ENCODE peak calls at places on chromosome 12, in seven cellular contexts. A, O, K, P, Y, V and T are unnamed samples.
A peak's percentile ranks its signal among the peaks of the same experiment; 100 is the strongest.

GRCh38 chr12:64610092-64610659 is at the start of gene RASSF3:
- DNase-seq in A (no peak), O (peak; percentile 70), K (peak; percentile 72), P (peak; percentile 80), Y (peak; percentile 68), V (peak; percentile 59), T (peak; percentile 66)

GRCh38 chr12:118237908-118238307 is 102.0 kb downstream of the PEBP1 start:
- DNase-seq in A (no peak), O (peak; percentile 22), K (peak; percentile 45), P (peak; percentile 52), Y (no peak), V (peak; percentile 6), T (no peak)

GRCh38 chr12:131407221-131408035 is 303.5 kb upstream of the SFSWAP start:
- DNase-seq in A (no peak), O (no peak), K (no peak), P (no peak), Y (no peak), V (no peak), T (no peak)

GRCh38 chr12:21065845-21066244 is 65.1 kb upstream of the SLCO1B1 start:
- DNase-seq in A (no peak), O (peak; percentile 35), K (peak; percentile 33), P (peak; percentile 3), Y (no peak), V (no peak), T (no peak)

GRCh38 chr12:118015944-118016343 is 559 bp upstream of the RFC5 start:
- DNase-seq in A (no peak), O (no peak), K (no peak), P (no peak), Y (no peak), V (peak; percentile 6), T (no peak)

GRCh38 chr12:2034633-2035420 is 18.0 kb upstream of the CACNA1C start:
- DNase-seq in A (peak; percentile 67), O (peak; percentile 76), K (peak; percentile 62), P (peak; percentile 76), Y (peak; percentile 70), V (peak; percentile 94), T (peak; percentile 57)

GRCh38 chr12:105235299-105235746 is 651 bp downstream of the APPL2 start:
- DNase-seq in A (no peak), O (peak; percentile 24), K (peak; percentile 41), P (peak; percentile 47), Y (no peak), V (no peak), T (no peak)

GRCh38 chr12:88417531-88417930 is 162.7 kb downstream of the KITLG start:
- DNase-seq in A (no peak), O (no peak), K (no peak), P (no peak), Y (no peak), V (no peak), T (no peak)

GRCh38 chr12:113115455-113116126 is 20.0 kb downstream of the RASAL1 start:
- DNase-seq in A (no peak), O (no peak), K (no peak), P (no peak), Y (no peak), V (no peak), T (no peak)

GRCh38 chr12:126926023-126926600 is 1340.9 kb upstream of the TMEM132C start:
- DNase-seq in A (no peak), O (no peak), K (no peak), P (no peak), Y (no peak), V (no peak), T (no peak)

GRCh38 chr12:101051151-101051550 is 158.9 kb downstream of the SLC5A8 start:
- DNase-seq in A (no peak), O (no peak), K (peak; percentile 20), P (no peak), Y (no peak), V (peak; percentile 21), T (no peak)

GRCh38 chr12:32272465-32272864 is 126.9 kb upstream of the FGD4 start:
- DNase-seq in A (no peak), O (no peak), K (no peak), P (no peak), Y (no peak), V (no peak), T (no peak)

GRCh38 chr12:30959110-30959710 is 32.7 kb downstream of the TSPAN11 start:
- DNase-seq in A (no peak), O (no peak), K (no peak), P (no peak), Y (no peak), V (no peak), T (no peak)

GRCh38 chr12:106769078-106769477 is 5.4 kb upstream of the RIC8B start:
- DNase-seq in A (no peak), O (no peak), K (peak; percentile 59), P (peak; percentile 66), Y (no peak), V (no peak), T (no peak)

GRCh38 chr12:38666425-38666824 is 239.0 kb downstream of the CPNE8 start:
- DNase-seq in A (no peak), O (no peak), K (no peak), P (no peak), Y (no peak), V (no peak), T (no peak)

GRCh38 chr12:77608157-77608755 is 222.4 kb upstream of the NAV3 start:
- DNase-seq in A (no peak), O (no peak), K (no peak), P (no peak), Y (no peak), V (no peak), T (no peak)

GRCh38 chr12:100348657-100349454 is 8.0 kb upstream of the SLC17A8 start:
- DNase-seq in A (no peak), O (peak; percentile 26), K (peak; percentile 29), P (peak; percentile 28), Y (no peak), V (peak; percentile 25), T (no peak)

GRCh38 chr12:38892090-38892786 is 13.2 kb downstream of the CPNE8 start:
- DNase-seq in A (no peak), O (no peak), K (no peak), P (no peak), Y (no peak), V (peak; percentile 20), T (no peak)

GRCh38 chr12:3002636-3003035 is 43.4 kb downstream of the TEAD4 start:
- DNase-seq in A (no peak), O (no peak), K (no peak), P (no peak), Y (no peak), V (no peak), T (no peak)

GRCh38 chr12:72338437-72338836 is 66.3 kb downstream of the TRHDE start:
- DNase-seq in A (no peak), O (no peak), K (no peak), P (no peak), Y (no peak), V (no peak), T (no peak)

GRCh38 chr12:51281202-51281924 is 11.1 kb upstream of the SMAGP start:
- DNase-seq in A (no peak), O (no peak), K (peak; percentile 47), P (peak; percentile 63), Y (no peak), V (peak; percentile 66), T (no peak)

GRCh38 chr12:12007001-12007712 is 63.6 kb upstream of the BCL2L14 start:
- DNase-seq in A (no peak), O (no peak), K (peak; percentile 71), P (peak; percentile 87), Y (no peak), V (no peak), T (no peak)

GRCh38 chr12:6508087-6508486 is 14.2 kb downstream of the NCAPD2 start:
- DNase-seq in A (no peak), O (no peak), K (no peak), P (no peak), Y (no peak), V (no peak), T (no peak)

GRCh38 chr12:111715242-111715641 is 29.4 kb downstream of the ACAD10 start:
- DNase-seq in A (no peak), O (no peak), K (peak; percentile 10), P (no peak), Y (no peak), V (no peak), T (no peak)

GRCh38 chr12:112408621-112409020 is 784 bp downstream of the RPL6 start:
- DNase-seq in A (no peak), O (peak; percentile 38), K (no peak), P (no peak), Y (no peak), V (no peak), T (no peak)

GRCh38 chr12:76866146-76866545 is 12.7 kb downstream of the CSRP2 start:
- DNase-seq in A (no peak), O (no peak), K (peak; percentile 47), P (no peak), Y (no peak), V (peak; percentile 13), T (no peak)

GRCh38 chr12:41743835-41744234 is 400.8 kb downstream of the GXYLT1 start:
- DNase-seq in A (no peak), O (no peak), K (no peak), P (peak; percentile 1), Y (no peak), V (no peak), T (no peak)